ENCODE peak calls at places on chromosomes 6 and 20, in six cellular contexts. O is NCI-H1092 treated with DMSO at 0.1 percent for 48 hours, Z is nucleus accumbens, X is type B pancreatic cell, P is activated B cell treated with CpG ODN at 0.5 μM for 24 hours, Y is sciatic nerve. R is an unnamed sample.
A peak's percentile ranks its signal among the peaks of the same experiment; 100 is the strongest.

GRCh38 chr20:52242237-52243230 is 51.0 kb upstream of the ZFP64 start:
- DNase-seq in Z (no peak), X (no peak), P (no peak), O (peak; percentile 9), Y (no peak), R (no peak)

GRCh38 chr6:13307508-13307995 is 20.8 kb downstream of the TBC1D7 start:
- DNase-seq in Z (no peak), P (no peak), Y (no peak), O (no peak), X (no peak), R (no peak)

GRCh38 chr20:53917145-53918009 is 153.0 kb downstream of the BCAS1 start:
- DNase-seq in O (no peak), Y (no peak), X (no peak), P (no peak), Z (peak; percentile 50), R (no peak)

GRCh38 chr6:118675225-118675624 is 23.8 kb upstream of the CEP85L start:
- DNase-seq in O (no peak), Z (no peak), Y (no peak), X (no peak), P (no peak), R (no peak)

GRCh38 chr6:39980839-39981580 is 46.7 kb upstream of the MOCS1 start:
- DNase-seq in Z (peak; percentile 5), Y (no peak), X (no peak), O (peak; percentile 42), P (no peak), R (no peak)

GRCh38 chr6:115740907-115741306 is 319.8 kb downstream of the FRK start:
- DNase-seq in X (no peak), O (no peak), P (no peak), Y (no peak), Z (no peak), R (no peak)

GRCh38 chr20:18778993-18779392 is 34.6 kb upstream of the SCP2D1 start:
- DNase-seq in Y (no peak), O (no peak), Z (no peak), X (no peak), P (no peak), R (no peak)

GRCh38 chr6:4125933-4126864 is 9.2 kb downstream of the ECI2 start:
- DNase-seq in X (no peak), Z (no peak), Y (no peak), P (no peak), O (no peak), R (no peak)

GRCh38 chr6:90676516-90676915 is 89.6 kb upstream of the MAP3K7 start:
- DNase-seq in P (no peak), O (no peak), Z (no peak), X (no peak), Y (no peak), R (no peak)

GRCh38 chr6:16961577-16961976 is 140.3 kb upstream of the STMND1 start:
- DNase-seq in Z (no peak), Y (no peak), X (no peak), O (no peak), P (no peak), R (no peak)

GRCh38 chr6:95572098-95572497 is 5.2 kb upstream of the MANEA start:
- DNase-seq in Y (no peak), O (no peak), Z (no peak), P (no peak), X (no peak), R (no peak)

GRCh38 chr20:9349256-9349655 is 165.1 kb upstream of the LAMP5 start:
- DNase-seq in Z (no peak), O (no peak), X (no peak), Y (no peak), P (no peak), R (no peak)

GRCh38 chr6:168411130-168411529 is 29.9 kb upstream of the SMOC2 start:
- DNase-seq in Y (no peak), X (no peak), P (no peak), O (no peak), Z (no peak), R (no peak)

GRCh38 chr6:148021715-148022114 is 320.9 kb upstream of the SASH1 start:
- DNase-seq in O (no peak), Y (no peak), P (no peak), X (no peak), Z (no peak), R (no peak)

GRCh38 chr6:129498556-129498940 is 211.4 kb downstream of the ARHGAP18 start:
- DNase-seq in Z (no peak), Y (no peak), X (no peak), O (no peak), P (no peak), R (no peak)

GRCh38 chr20:44866703-44867335 is 18.7 kb upstream of the YWHAB start:
- DNase-seq in Y (no peak), O (no peak), Z (no peak), P (no peak), X (no peak), R (no peak)

GRCh38 chr20:50101281-50101680 is 11.7 kb downstream of the UBE2V1 start:
- DNase-seq in Z (no peak), X (no peak), Y (no peak), P (no peak), O (no peak), R (no peak)

GRCh38 chr6:8074213-8074612 is 10.0 kb upstream of the BLOC1S5 start:
- DNase-seq in Z (no peak), X (no peak), O (no peak), P (no peak), Y (no peak), R (no peak)

GRCh38 chr20:15475483-15475882 is 1097.8 kb downstream of the KIF16B start:
- DNase-seq in Z (peak; percentile 3), P (no peak), X (no peak), O (peak; percentile 13), Y (peak; percentile 63), R (no peak)

GRCh38 chr6:5107332-5107731 is 22.2 kb downstream of the PPP1R3G start:
- DNase-seq in P (no peak), X (no peak), O (no peak), Y (peak; percentile 32), Z (no peak), R (no peak)

R was measured in chondrocyte.